ENCODE peak calls at places on chromosomes 12 and 14, in eight cellular contexts. V, U, C, R, X, E, O and I are unnamed samples.

GRCh38 chr12:90589966-90590365 is 365.0 kb downstream of the CCER1 start:
- DNase-seq in E (no peak), C (no peak), O (no peak), U (no peak), R (no peak), V (no peak), X (peak), I (no peak)

GRCh38 chr14:102875652-102876051 is 46.8 kb upstream of the AMN start:
- DNase-seq in O (no peak), R (no peak), V (no peak), U (no peak), E (no peak), C (no peak), X (no peak), I (no peak)

GRCh38 chr12:65941388-65941787 is 117.1 kb downstream of the HMGA2 start:
- DNase-seq in O (no peak), C (no peak), E (no peak), U (no peak), R (no peak), X (peak), V (no peak), I (no peak)

GRCh38 chr12:130142736-130143135 is 19.5 kb upstream of the FZD10 start:
- DNase-seq in R (no peak), E (no peak), X (no peak), O (no peak), V (no peak), U (no peak), C (no peak), I (no peak)

GRCh38 chr12:50556273-50556672 is 51.5 kb downstream of the DIP2B start:
- DNase-seq in O (no peak), V (no peak), X (no peak), E (no peak), U (no peak), C (no peak), R (no peak), I (no peak)

GRCh38 chr14:103500148-103500990 is 22.3 kb downstream of the CKB start:
- DNase-seq in O (peak), C (peak), X (peak), U (peak), E (peak), R (peak), V (peak), I (peak)

GRCh38 chr12:69238589-69239285 is 632 bp upstream of the CPSF6 start:
- DNase-seq in C (peak), R (no peak), V (no peak), O (no peak), U (no peak), E (no peak), X (no peak), I (no peak)

GRCh38 chr12:401235-402126 is at the start of gene CCDC77:
- DNase-seq in U (peak), O (peak), E (peak), R (peak), X (peak), C (peak), V (no peak), I (peak)

GRCh38 chr12:100716949-100717732 is 77.4 kb upstream of the ANO4 start:
- DNase-seq in O (no peak), R (peak), U (peak), E (no peak), C (no peak), X (peak), V (no peak), I (no peak)

GRCh38 chr14:66508846-66509621 is 1.1 kb downstream of the GPHN start:
- DNase-seq in R (peak), U (peak), E (peak), O (peak), X (peak), C (peak), V (no peak), I (peak)

GRCh38 chr12:51887476-51888315 is at the start of gene ANKRD33:
- DNase-seq in U (no peak), C (no peak), E (no peak), R (peak), O (no peak), X (no peak), V (no peak), I (no peak)

GRCh38 chr14:36949371-36949770 is 223.0 kb downstream of the SLC25A21 start:
- DNase-seq in R (no peak), O (no peak), V (no peak), C (no peak), U (no peak), X (no peak), E (no peak), I (no peak)

GRCh38 chr14:67971627-67972625 is 152.3 kb downstream of the RAD51B start:
- DNase-seq in O (no peak), E (no peak), R (no peak), U (no peak), C (no peak), X (peak), V (no peak), I (no peak)

GRCh38 chr14:105055334-105055733 is 9.9 kb downstream of the GPR132 start:
- DNase-seq in E (no peak), O (no peak), X (no peak), C (no peak), U (no peak), V (no peak), R (no peak), I (no peak)

GRCh38 chr14:74649673-74650072 is 37.6 kb upstream of the LTBP2 start:
- DNase-seq in V (no peak), O (no peak), C (no peak), X (peak), U (no peak), R (no peak), E (no peak), I (no peak)

GRCh38 chr14:100661340-100661712 is 65.4 kb upstream of the DLK1 start:
- DNase-seq in U (no peak), E (no peak), X (no peak), R (no peak), O (no peak), C (no peak), V (no peak), I (no peak)